ENCODE peak calls at places on chromosomes 16 and 17, in nine cellular contexts. One of them, this sample, is unnamed.

GRCh38 chr17:81961087-81961514 is at the start of gene NOTUM:
- DNase-seq in A549: no peak
- DNase-seq in activated T-helper 2 cell treated with anti-CD3 and anti-CD28 coated beads, Interferon-gamma antibody, Interleukin-2, Interleukin-4, amounts not matched to agents 10 μg/mL and 5 μg/mL and 100 μg/mL, durations not matched to agents 14 hours and 24 hours and 36 hours: no peak
- DNase-seq in trophoblast cell: peak; percentile 88
- DNase-seq in GM10248: no peak
- DNase-seq in NCI-H2081: peak; percentile 28
- DNase-seq in T-helper 9 cell: no peak
- DNase-seq in islet precursor cell: peak; percentile 83
- DNase-seq in cardiac muscle cell: peak; percentile 63
- DNase-seq in this sample: peak; percentile 52

GRCh38 chr17:56593741-56594527 is 435 bp downstream of the NOG start:
- DNase-seq in A549: no peak
- DNase-seq in activated T-helper 2 cell treated with anti-CD3 and anti-CD28 coated beads, Interferon-gamma antibody, Interleukin-2, Interleukin-4, amounts not matched to agents 10 μg/mL and 5 μg/mL and 100 μg/mL, durations not matched to agents 14 hours and 24 hours and 36 hours: peak; percentile 24
- DNase-seq in trophoblast cell: peak; percentile 74
- DNase-seq in GM10248: peak; percentile 35
- DNase-seq in NCI-H2081: peak; percentile 65
- DNase-seq in T-helper 9 cell: no peak
- DNase-seq in islet precursor cell: peak; percentile 90
- DNase-seq in cardiac muscle cell: peak; percentile 66
- DNase-seq in this sample: peak; percentile 84

GRCh38 chr17:81832608-81833159 is 407 bp downstream of the MCRIP1 start:
- DNase-seq in A549: no peak
- DNase-seq in activated T-helper 2 cell treated with anti-CD3 and anti-CD28 coated beads, Interferon-gamma antibody, Interleukin-2, Interleukin-4, amounts not matched to agents 10 μg/mL and 5 μg/mL and 100 μg/mL, durations not matched to agents 14 hours and 24 hours and 36 hours: no peak
- DNase-seq in trophoblast cell: peak; percentile 31
- DNase-seq in GM10248: peak; percentile 53
- DNase-seq in NCI-H2081: no peak
- DNase-seq in T-helper 9 cell: no peak
- DNase-seq in islet precursor cell: peak; percentile 73
- DNase-seq in cardiac muscle cell: peak; percentile 17
- DNase-seq in this sample: peak; percentile 39

GRCh38 chr16:30028438-30029093 is 2.5 kb downstream of the TLCD3B start:
- DNase-seq in A549: no peak
- DNase-seq in activated T-helper 2 cell treated with anti-CD3 and anti-CD28 coated beads, Interferon-gamma antibody, Interleukin-2, Interleukin-4, amounts not matched to agents 10 μg/mL and 5 μg/mL and 100 μg/mL, durations not matched to agents 14 hours and 24 hours and 36 hours: no peak
- DNase-seq in trophoblast cell: peak; percentile 50
- DNase-seq in GM10248: no peak
- DNase-seq in NCI-H2081: no peak
- DNase-seq in T-helper 9 cell: no peak
- DNase-seq in islet precursor cell: peak; percentile 85
- DNase-seq in cardiac muscle cell: peak; percentile 30
- DNase-seq in this sample: peak; percentile 66

GRCh38 chr16:4339909-4340308 is 11.2 kb downstream of the PAM16 start:
- DNase-seq in A549: no peak
- DNase-seq in activated T-helper 2 cell treated with anti-CD3 and anti-CD28 coated beads, Interferon-gamma antibody, Interleukin-2, Interleukin-4, amounts not matched to agents 10 μg/mL and 5 μg/mL and 100 μg/mL, durations not matched to agents 14 hours and 24 hours and 36 hours: no peak
- DNase-seq in trophoblast cell: no peak
- DNase-seq in GM10248: no peak
- DNase-seq in NCI-H2081: peak; percentile 64
- DNase-seq in T-helper 9 cell: no peak
- DNase-seq in islet precursor cell: no peak
- DNase-seq in cardiac muscle cell: peak; percentile 71
- DNase-seq in this sample: no peak

GRCh38 chr17:14910916-14911315 is 354.2 kb downstream of the PMP22 start:
- DNase-seq in A549: no peak
- DNase-seq in activated T-helper 2 cell treated with anti-CD3 and anti-CD28 coated beads, Interferon-gamma antibody, Interleukin-2, Interleukin-4, amounts not matched to agents 10 μg/mL and 5 μg/mL and 100 μg/mL, durations not matched to agents 14 hours and 24 hours and 36 hours: no peak
- DNase-seq in trophoblast cell: peak; percentile 16
- DNase-seq in GM10248: no peak
- DNase-seq in NCI-H2081: no peak
- DNase-seq in T-helper 9 cell: no peak
- DNase-seq in islet precursor cell: no peak
- DNase-seq in cardiac muscle cell: no peak
- DNase-seq in this sample: no peak

GRCh38 chr17:66507982-66508760 is 205.8 kb downstream of the PRKCA start:
- DNase-seq in A549: peak; percentile 48
- DNase-seq in activated T-helper 2 cell treated with anti-CD3 and anti-CD28 coated beads, Interferon-gamma antibody, Interleukin-2, Interleukin-4, amounts not matched to agents 10 μg/mL and 5 μg/mL and 100 μg/mL, durations not matched to agents 14 hours and 24 hours and 36 hours: no peak
- DNase-seq in trophoblast cell: no peak
- DNase-seq in GM10248: no peak
- DNase-seq in NCI-H2081: no peak
- DNase-seq in T-helper 9 cell: no peak
- DNase-seq in islet precursor cell: no peak
- DNase-seq in cardiac muscle cell: no peak
- DNase-seq in this sample: no peak

GRCh38 chr17:79088266-79088996 is 13.8 kb downstream of the ENGASE start:
- DNase-seq in A549: no peak
- DNase-seq in activated T-helper 2 cell treated with anti-CD3 and anti-CD28 coated beads, Interferon-gamma antibody, Interleukin-2, Interleukin-4, amounts not matched to agents 10 μg/mL and 5 μg/mL and 100 μg/mL, durations not matched to agents 14 hours and 24 hours and 36 hours: no peak
- DNase-seq in trophoblast cell: no peak
- DNase-seq in GM10248: no peak
- DNase-seq in NCI-H2081: no peak
- DNase-seq in T-helper 9 cell: no peak
- DNase-seq in islet precursor cell: no peak
- DNase-seq in cardiac muscle cell: no peak
- DNase-seq in this sample: no peak

GRCh38 chr16:2924901-2925820 is 13.4 kb downstream of the FLYWCH1 start:
- DNase-seq in A549: no peak
- DNase-seq in activated T-helper 2 cell treated with anti-CD3 and anti-CD28 coated beads, Interferon-gamma antibody, Interleukin-2, Interleukin-4, amounts not matched to agents 10 μg/mL and 5 μg/mL and 100 μg/mL, durations not matched to agents 14 hours and 24 hours and 36 hours: no peak
- DNase-seq in trophoblast cell: no peak
- DNase-seq in GM10248: no peak
- DNase-seq in NCI-H2081: no peak
- DNase-seq in T-helper 9 cell: no peak
- DNase-seq in islet precursor cell: no peak
- DNase-seq in cardiac muscle cell: no peak
- DNase-seq in this sample: no peak

GRCh38 chr17:82065638-82066303 is at the start of gene DUS1L:
- DNase-seq in A549: peak; percentile 72
- DNase-seq in activated T-helper 2 cell treated with anti-CD3 and anti-CD28 coated beads, Interferon-gamma antibody, Interleukin-2, Interleukin-4, amounts not matched to agents 10 μg/mL and 5 μg/mL and 100 μg/mL, durations not matched to agents 14 hours and 24 hours and 36 hours: peak; percentile 69
- DNase-seq in trophoblast cell: peak; percentile 64
- DNase-seq in GM10248: peak; percentile 92
- DNase-seq in NCI-H2081: peak; percentile 63
- DNase-seq in T-helper 9 cell: peak; percentile 65
- DNase-seq in islet precursor cell: no peak
- DNase-seq in cardiac muscle cell: peak; percentile 72
- DNase-seq in this sample: peak; percentile 70

This sample was measured in T47D.